ENCODE peak calls at places on chromosome 13, in eight cellular contexts. One of them, this sample, is unnamed.

GRCh38 chr13:109331898-109332297 is 454.5 kb downstream of the IRS2 start:
- DNase-seq in PC-3: peak
- DNase-seq in immature natural killer cell: no peak
- DNase-seq in stimulated activated CD4-positive, alpha-beta T cell treated with anti-CD3 and anti-CD28 coated beads, Interleukin-15, amount 100 ng/mL, for 24 hours: no peak
- DNase-seq in fibroblast of lung: peak
- DNase-seq in HFFc6: peak
- DNase-seq in SW480: peak
- DNase-seq in heart right ventricle: no peak
- DNase-seq in this sample: no peak

GRCh38 chr13:24986826-24987225 is 109.1 kb upstream of the PABPC3 start:
- DNase-seq in fibroblast of lung: no peak
- DNase-seq in HFFc6: no peak
- DNase-seq in stimulated activated CD4-positive, alpha-beta T cell treated with anti-CD3 and anti-CD28 coated beads, Interleukin-15, amount 100 ng/mL, for 24 hours: no peak
- DNase-seq in heart right ventricle: no peak
- DNase-seq in immature natural killer cell: no peak
- DNase-seq in PC-3: no peak
- DNase-seq in SW480: no peak
- DNase-seq in this sample: no peak

GRCh38 chr13:49319555-49320350 is 72.0 kb downstream of the CDADC1 start:
- DNase-seq in fibroblast of lung: peak
- DNase-seq in SW480: no peak
- DNase-seq in PC-3: no peak
- DNase-seq in stimulated activated CD4-positive, alpha-beta T cell treated with anti-CD3 and anti-CD28 coated beads, Interleukin-15, amount 100 ng/mL, for 24 hours: no peak
- DNase-seq in heart right ventricle: no peak
- DNase-seq in immature natural killer cell: no peak
- DNase-seq in HFFc6: peak
- DNase-seq in this sample: no peak

GRCh38 chr13:40342461-40342860 is 324.0 kb downstream of the FOXO1 start:
- DNase-seq in heart right ventricle: no peak
- DNase-seq in SW480: no peak
- DNase-seq in fibroblast of lung: peak
- DNase-seq in PC-3: no peak
- DNase-seq in stimulated activated CD4-positive, alpha-beta T cell treated with anti-CD3 and anti-CD28 coated beads, Interleukin-15, amount 100 ng/mL, for 24 hours: no peak
- DNase-seq in HFFc6: no peak
- DNase-seq in immature natural killer cell: no peak
- DNase-seq in this sample: no peak

GRCh38 chr13:112722433-112723250 is 32.8 kb downstream of the ATP11A start:
- DNase-seq in fibroblast of lung: peak
- DNase-seq in SW480: peak
- DNase-seq in heart right ventricle: no peak
- DNase-seq in immature natural killer cell: no peak
- DNase-seq in stimulated activated CD4-positive, alpha-beta T cell treated with anti-CD3 and anti-CD28 coated beads, Interleukin-15, amount 100 ng/mL, for 24 hours: no peak
- DNase-seq in HFFc6: peak
- DNase-seq in PC-3: peak
- DNase-seq in this sample: no peak

GRCh38 chr13:95924389-95924994 is 128.7 kb downstream of the UGGT2 start:
- DNase-seq in fibroblast of lung: peak
- DNase-seq in PC-3: peak
- DNase-seq in heart right ventricle: no peak
- DNase-seq in stimulated activated CD4-positive, alpha-beta T cell treated with anti-CD3 and anti-CD28 coated beads, Interleukin-15, amount 100 ng/mL, for 24 hours: no peak
- DNase-seq in HFFc6: peak
- DNase-seq in immature natural killer cell: no peak
- DNase-seq in SW480: no peak
- DNase-seq in this sample: no peak

GRCh38 chr13:82802528-82802927 is 1079.7 kb downstream of the SLITRK1 start:
- DNase-seq in stimulated activated CD4-positive, alpha-beta T cell treated with anti-CD3 and anti-CD28 coated beads, Interleukin-15, amount 100 ng/mL, for 24 hours: no peak
- DNase-seq in HFFc6: no peak
- DNase-seq in fibroblast of lung: no peak
- DNase-seq in heart right ventricle: no peak
- DNase-seq in PC-3: no peak
- DNase-seq in immature natural killer cell: no peak
- DNase-seq in SW480: no peak
- DNase-seq in this sample: no peak

GRCh38 chr13:44219808-44220544 is 153.6 kb upstream of the SERP2 start:
- DNase-seq in immature natural killer cell: no peak
- DNase-seq in PC-3: peak
- DNase-seq in stimulated activated CD4-positive, alpha-beta T cell treated with anti-CD3 and anti-CD28 coated beads, Interleukin-15, amount 100 ng/mL, for 24 hours: no peak
- DNase-seq in heart right ventricle: no peak
- DNase-seq in fibroblast of lung: peak
- DNase-seq in HFFc6: peak
- DNase-seq in SW480: no peak
- DNase-seq in this sample: no peak

GRCh38 chr13:91400094-91400462 is 1.7 kb downstream of the GPC5 start:
- DNase-seq in immature natural killer cell: no peak
- DNase-seq in HFFc6: no peak
- DNase-seq in heart right ventricle: no peak
- DNase-seq in PC-3: no peak
- DNase-seq in SW480: no peak
- DNase-seq in stimulated activated CD4-positive, alpha-beta T cell treated with anti-CD3 and anti-CD28 coated beads, Interleukin-15, amount 100 ng/mL, for 24 hours: no peak
- DNase-seq in fibroblast of lung: no peak
- DNase-seq in this sample: no peak

This sample was measured in activated effector memory CD4-positive, alpha-beta T cell treated with Interleukin-2 at 50 U/mL for 16 hours.